ENCODE peak calls at places on chromosomes 4 and X, in nine cellular contexts. K is pancreas, Y is ACHN, J is EL, P is head of caudate nucleus, F is coronary artery, T is choroid plexus epithelial cell, B is Ammon's horn, M is HS-27A. R is an unnamed sample.

GRCh38 chrX:130444641-130445336 is 43.0 kb downstream of the RBMX2 start:
- DNase-seq in P (no peak), J (no peak), M (no peak), T (no peak), B (no peak), Y (no peak), F (no peak), K (no peak), R (no peak)

GRCh38 chr4:154490261-154490588 is 1.4 kb downstream of the DCHS2 start:
- DNase-seq in F (no peak), T (no peak), B (no peak), Y (no peak), K (no peak), J (no peak), M (no peak), P (no peak), R (no peak)

GRCh38 chr4:10706236-10706635 is 21.7 kb upstream of the CLNK start:
- DNase-seq in P (no peak), B (no peak), T (peak), F (no peak), J (no peak), K (no peak), Y (no peak), M (no peak), R (no peak)

GRCh38 chr4:110540606-110541440 is 64.9 kb downstream of the ENPEP start:
- DNase-seq in J (peak), P (no peak), T (peak), K (no peak), B (no peak), F (no peak), Y (no peak), M (no peak), R (peak)

GRCh38 chr4:183783933-183784622 is 121.0 kb upstream of the STOX2 start:
- DNase-seq in F (no peak), Y (no peak), P (no peak), K (no peak), M (no peak), T (peak), J (peak), B (no peak), R (peak)

GRCh38 chr4:150867148-150867547 is 147.9 kb downstream of the LRBA start:
- DNase-seq in K (no peak), T (peak), B (peak), Y (peak), J (peak), M (peak), P (no peak), F (no peak), R (peak)

GRCh38 chr4:126470862-126471261 is 1156.1 kb downstream of the FAT4 start:
- DNase-seq in T (peak), K (no peak), J (peak), P (no peak), F (no peak), Y (no peak), M (no peak), B (no peak), R (no peak)

GRCh38 chrX:104253567-104254441 is 929 bp downstream of the ESX1 start:
- DNase-seq in T (no peak), J (no peak), K (no peak), Y (no peak), P (no peak), B (no peak), M (no peak), F (no peak), R (no peak)

GRCh38 chr4:109389367-109390118 is 44.1 kb upstream of the SEC24B start:
- DNase-seq in J (peak), F (no peak), K (peak), B (no peak), P (no peak), M (no peak), Y (no peak), T (no peak), R (no peak)

GRCh38 chrX:45771560-45772340 is 571.1 kb upstream of the DIPK2B start:
- DNase-seq in K (no peak), B (peak), M (no peak), P (no peak), J (peak), T (peak), F (no peak), Y (peak), R (peak)

GRCh38 chr4:109462802-109463201 is 29.2 kb downstream of the SEC24B start:
- DNase-seq in T (no peak), J (peak), F (no peak), B (no peak), K (no peak), Y (no peak), P (no peak), M (no peak), R (no peak)

GRCh38 chrX:17375631-17376380 is 806 bp downstream of the NHS start:
- DNase-seq in M (no peak), K (no peak), Y (peak), J (peak), B (peak), P (no peak), T (peak), F (no peak), R (peak)

GRCh38 chr4:154982187-154983047 is 201.3 kb downstream of the RBM46 start:
- DNase-seq in P (peak), T (peak), K (peak), B (peak), Y (peak), J (peak), F (peak), M (no peak), R (peak)

GRCh38 chr4:168541608-168541953 is 44.7 kb downstream of the PALLD start:
- DNase-seq in J (peak), B (no peak), T (peak), Y (peak), P (no peak), F (no peak), K (no peak), M (no peak), R (peak)

GRCh38 chr4:8507251-8507570 is 66.6 kb downstream of the TRMT44 start:
- DNase-seq in T (peak), P (no peak), F (no peak), M (no peak), B (no peak), K (no peak), Y (no peak), J (peak), R (no peak)

GRCh38 chr4:69518102-69518501 is 22.4 kb upstream of the UGT2B4 start:
- DNase-seq in T (no peak), B (no peak), Y (no peak), M (no peak), F (no peak), K (no peak), J (no peak), P (no peak), R (no peak)

GRCh38 chrX:137427813-137428212 is 138.1 kb upstream of the ZIC3 start:
- DNase-seq in J (no peak), M (no peak), P (no peak), F (no peak), K (no peak), T (peak), B (no peak), Y (no peak), R (no peak)

GRCh38 chr4:146346276-146346675 is 131.9 kb downstream of the REELD1 start:
- DNase-seq in T (no peak), M (no peak), K (no peak), P (no peak), Y (no peak), F (no peak), J (no peak), B (no peak), R (no peak)